ENCODE peak calls at places on chromosomes 12 and 14, in nine cellular contexts. L is transverse colon; P is mammary epithelial cell; K is adrenal gland; J is adipocyte; F is small intestine; Z is HCT116; N is naive thymus-derived CD4-positive, alpha-beta T cell; Q is effector memory CD4-positive, alpha-beta T cell. E is an unnamed sample. For H3K4me1, the result is how much of the 10 kb centered on the place peaks cover.

GRCh38 chr12:30878034-30878433 is 48.5 kb upstream of the TSPAN11 start:
- DNase-seq in L (no peak), P (no peak), K (no peak), J (no peak), F (no peak), Z (no peak), N (no peak), Q (no peak), E (no peak)

GRCh38 chr12:38905480-38906351 is at the start of gene CPNE8:
- DNase-seq in L (peak), P (peak), K (peak), J (no peak), F (no peak), Z (peak), N (peak), Q (peak), E (peak)

GRCh38 chr14:30227871-30228270 is 300.2 kb upstream of the PRKD1 start:
- DNase-seq in L (no peak), P (peak), K (peak), J (peak), F (peak), Z (no peak), N (no peak), Q (no peak), E (no peak)

GRCh38 chr12:106078358-106079025 is 60.3 kb downstream of the NUAK1 start:
- DNase-seq in L (peak), P (peak), K (peak), J (peak), F (no peak), Z (no peak), N (no peak), Q (no peak), E (peak)

GRCh38 chr14:76810953-76811400 is 1.7 kb downstream of the ANGEL1 start:
- DNase-seq in L (peak), P (peak), K (peak), J (peak), F (peak), Z (peak), N (peak), Q (no peak), E (no peak)

GRCh38 chr12:27463826-27464554 is 17.5 kb downstream of the SMCO2 start:
- DNase-seq in L (no peak), P (no peak), K (peak), J (peak), F (no peak), Z (no peak), N (no peak), Q (no peak), E (peak)

GRCh38 chr14:79587194-79587593 is 624.1 kb downstream of the DIO2 start:
- DNase-seq in L (no peak), P (no peak), K (no peak), J (no peak), F (no peak), Z (no peak), N (no peak), Q (no peak), E (no peak)

GRCh38 chr14:37668646-37669045 is 73.2 kb downstream of the TTC6 start:
- DNase-seq in L (no peak), P (peak), K (no peak), J (peak), F (no peak), Z (no peak), N (no peak), Q (no peak), E (no peak)

GRCh38 chr14:96638041-96638855 is 136.1 kb downstream of the PAPOLA start:
- DNase-seq in L (no peak), P (no peak), K (no peak), J (no peak), F (no peak), Z (no peak), N (no peak), Q (no peak), E (no peak)

GRCh38 chr12:47967461-47968430 is 4.3 kb downstream of the TMEM106C start:
- DNase-seq in L (no peak), P (no peak), K (no peak), J (peak), F (no peak), Z (no peak), N (no peak), Q (no peak), E (no peak)

GRCh38 chr14:87805315-87805723 is 187.7 kb downstream of the GALC start:
- DNase-seq in L (no peak), P (peak), K (peak), J (no peak), F (peak), Z (no peak), N (peak), Q (peak), E (peak)

GRCh38 chr12:26854028-26854387 is 21.0 kb upstream of the ITPR2 start:
- DNase-seq in L (no peak), P (no peak), K (no peak), J (no peak), F (no peak), Z (no peak), N (no peak), Q (no peak), E (no peak)

GRCh38 chr12:132557969-132558856 is 52.2 kb downstream of the LRCOL1 start:
- DNase-seq in L (no peak), P (no peak), K (no peak), J (no peak), F (no peak), Z (no peak), N (no peak), Q (no peak), E (no peak)

GRCh38 chr14:104717646-104718045 is 6.4 kb upstream of the ADSS1 start:
- DNase-seq in L (no peak), P (no peak), K (no peak), J (no peak), F (no peak), Z (no peak), N (no peak), Q (no peak), E (no peak)

GRCh38 chr12:1801285-1801975 is 18.9 kb upstream of the LRTM2 start:
- DNase-seq in L (peak), P (no peak), K (peak), J (no peak), F (no peak), Z (no peak), N (no peak), Q (no peak), E (no peak)

GRCh38 chr12:100716949-100717732 is 77.4 kb upstream of the ANO4 start:
- DNase-seq in L (no peak), P (no peak), K (no peak), J (peak), F (no peak), Z (no peak), N (no peak), Q (no peak), E (no peak)

GRCh38 chr12:41189395-41190251 is 1.5 kb downstream of the PDZRN4 start:
- DNase-seq in L (peak), P (peak), K (no peak), J (peak), F (no peak), Z (no peak), N (no peak), Q (no peak), E (no peak)

GRCh38 chr12:34346372-34347034 is 324.2 kb downstream of the ALG10 start:
- DNase-seq in L (no peak), P (no peak), K (no peak), J (no peak), F (no peak), Z (no peak), N (no peak), Q (no peak), E (no peak)

GRCh38 chr12:31300783-31301182 is 25.2 kb downstream of the SINHCAF start:
- DNase-seq in L (no peak), P (no peak), K (no peak), J (no peak), F (no peak), Z (no peak), N (no peak), Q (no peak), E (no peak)

GRCh38 chr14:97699026-97699425 is 901.8 kb downstream of the VRK1 start:
- DNase-seq in L (no peak), P (no peak), K (no peak), J (no peak), F (no peak), Z (no peak), N (no peak), Q (no peak), E (no peak)

GRCh38 chr12:4119157-4119761 is 154.3 kb upstream of the CCND2 start:
- DNase-seq in L (peak), P (no peak), K (no peak), J (no peak), F (peak), Z (no peak), N (no peak), Q (no peak), E (no peak)

GRCh38 chr12:119444462-119445044 is 110.0 kb downstream of the CCDC60 start:
- DNase-seq in L (peak), P (peak), K (peak), J (peak), F (peak), Z (peak), N (peak), Q (peak), E (no peak)

GRCh38 chr12:121212875-121213274 is 2.9 kb downstream of the P2RX4 start:
- DNase-seq in L (no peak), P (no peak), K (no peak), J (no peak), F (no peak), Z (no peak), N (no peak), Q (no peak), E (no peak)

GRCh38 chr14:44847910-44848309 is 113.8 kb downstream of the KLHL28 start:
- DNase-seq in L (no peak), P (peak), K (no peak), J (no peak), F (no peak), Z (no peak), N (no peak), Q (no peak), E (no peak)

GRCh38 chr14:31027847-31028246 is 1.7 kb upstream of the STRN3 start:
- DNase-seq in L (no peak), P (no peak), K (no peak), J (no peak), F (peak), Z (no peak), N (no peak), Q (no peak), E (no peak)

GRCh38 chr12:2805146-2805525 is 7.3 kb upstream of the ITFG2 start:
- DNase-seq in L (no peak), P (no peak), K (no peak), J (peak), F (no peak), Z (no peak), N (no peak), Q (no peak), E (no peak)

GRCh38 chr14:97283450-97284230 is 486.5 kb downstream of the VRK1 start:
- DNase-seq in L (no peak), P (no peak), K (no peak), J (no peak), F (no peak), Z (no peak), N (no peak), Q (no peak), E (no peak)

GRCh38 chr14:105852378-105853088 is 326.1 kb downstream of the TMEM121 start:
- DNase-seq in L (peak), P (no peak), K (no peak), J (no peak), F (no peak), Z (no peak), N (no peak), Q (no peak), E (no peak)

GRCh38 chr12:58171914-58172313 is 230.5 kb downstream of the ATP23 start:
- DNase-seq in L (peak), P (no peak), K (peak), J (peak), F (peak), Z (no peak), N (no peak), Q (no peak), E (no peak)

GRCh38 chr14:26775765-26776577 is 178.1 kb upstream of the NOVA1 start:
- DNase-seq in L (no peak), P (no peak), K (no peak), J (peak), F (no peak), Z (no peak), N (no peak), Q (no peak), E (no peak)

GRCh38 chr14:60563113-60563512 is 54.2 kb downstream of the SIX6 start:
- DNase-seq in L (no peak), P (no peak), K (no peak), J (peak), F (no peak), Z (no peak), N (no peak), Q (no peak), E (no peak)

GRCh38 chr12:401235-402126 is at the start of gene CCDC77:
- DNase-seq in L (peak), P (peak), K (peak), J (peak), F (peak), Z (peak), N (peak), Q (peak), E (peak)

GRCh38 chr12:91381309-91381804 is 198.7 kb upstream of the DCN start:
- DNase-seq in L (no peak), P (peak), K (peak), J (peak), F (peak), Z (no peak), N (peak), Q (no peak), E (peak)

GRCh38 chr12:128245106-128245505 is 21.9 kb upstream of the TMEM132C start:
- DNase-seq in L (no peak), P (no peak), K (no peak), J (no peak), F (no peak), Z (no peak), N (no peak), Q (no peak), E (no peak)

GRCh38 chr12:69879007-69879960 is 54.3 kb downstream of the MYRFL start:
- DNase-seq in L (peak), P (peak), K (peak), J (peak), F (peak), Z (peak), N (peak), Q (peak), E (peak)

GRCh38 chr12:54525383-54525782 is 24.0 kb upstream of the PDE1B start:
- DNase-seq in L (no peak), P (no peak), K (no peak), J (no peak), F (no peak), Z (no peak), N (no peak), Q (no peak), E (no peak)

GRCh38 chr14:64196026-64196425 is 98.1 kb downstream of the ESR2 start:
- DNase-seq in L (no peak), P (no peak), K (no peak), J (no peak), F (no peak), Z (no peak), N (no peak), Q (no peak), E (no peak)

GRCh38 chr14:64194404-64194803 is 99.8 kb downstream of the ESR2 start:
- DNase-seq in L (no peak), P (no peak), K (no peak), J (no peak), F (no peak), Z (no peak), N (no peak), Q (no peak), E (no peak)

GRCh38 chr14:64196668-64197411 is 97.3 kb downstream of the ESR2 start:
- DNase-seq in L (no peak), P (no peak), K (peak), J (peak), F (no peak), Z (no peak), N (no peak), Q (no peak), E (peak)

GRCh38 chr14:64193821-64194220 is 100.3 kb downstream of the ESR2 start:
- DNase-seq in L (no peak), P (no peak), K (peak), J (no peak), F (no peak), Z (no peak), N (no peak), Q (no peak), E (no peak)

GRCh38 chr14:64195194-64195593 is 99.0 kb downstream of the ESR2 start:
- DNase-seq in L (no peak), P (no peak), K (no peak), J (no peak), F (no peak), Z (no peak), N (no peak), Q (no peak), E (no peak)
- H3K4me1 ChIP-seq in L (under half), P (under half), K (half or more), J (under half), F (under half), Z (under half), N (under half), Q (under half), E (under half)

DNA sequence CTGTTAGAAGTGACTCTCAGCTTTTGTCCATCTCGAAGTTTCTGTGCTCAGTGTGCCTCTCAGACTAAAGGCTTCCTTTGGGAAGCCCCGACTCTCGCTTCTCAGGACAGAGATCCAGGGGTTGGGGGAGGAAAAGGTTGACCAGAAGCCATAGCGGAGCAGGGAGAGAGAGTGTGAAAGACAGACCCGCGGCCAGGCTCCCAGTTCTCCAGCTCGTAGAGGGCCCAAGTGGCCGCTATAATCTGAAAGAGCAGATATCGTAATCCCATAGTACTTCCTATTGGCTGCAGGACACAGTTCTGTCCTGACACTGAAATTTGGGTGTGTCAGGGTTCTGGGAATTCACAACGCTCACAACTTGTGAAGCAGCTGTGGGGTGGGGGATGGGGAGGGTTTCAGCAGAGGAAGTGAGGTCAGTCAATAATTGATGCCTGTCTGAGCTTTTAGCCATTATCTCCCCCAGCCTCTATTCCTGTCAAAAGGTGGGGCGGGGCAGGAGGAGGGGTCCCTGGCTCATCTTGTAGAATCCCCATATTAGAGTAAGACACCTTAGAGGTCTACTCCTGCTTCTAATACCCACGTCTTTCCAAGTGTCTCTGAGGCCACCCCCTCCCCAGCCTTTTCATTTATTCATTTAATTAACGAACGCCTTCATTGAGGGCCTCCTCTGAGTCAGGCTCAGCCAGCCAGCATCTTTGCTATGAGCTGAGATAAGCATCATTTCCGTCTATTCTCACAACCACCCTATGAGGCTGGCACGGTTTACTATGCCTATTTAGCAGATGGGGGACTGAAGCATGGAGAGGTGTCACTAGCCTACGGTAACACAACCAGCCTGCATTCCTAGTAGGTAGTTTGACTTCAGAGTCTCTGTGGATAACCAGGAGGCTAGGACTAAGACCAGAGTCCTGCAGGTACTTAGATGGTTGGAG is 1.5 kb upstream of the ACVRL1 start:
- DNase-seq in L (peak), P (no peak), K (peak), J (no peak), F (peak), Z (no peak), N (no peak), Q (no peak), E (peak)
- H3K4me1 ChIP-seq in L (under half), P (under half), K (under half), J (half or more), F (under half), Z (under half), N (under half), Q (under half), E (half or more)

GRCh38 chr12:93740721-93741120 is 63.5 kb downstream of the CRADD start:
- DNase-seq in L (no peak), P (no peak), K (no peak), J (no peak), F (peak), Z (no peak), N (no peak), Q (no peak), E (no peak)

GRCh38 chr12:93743229-93743998 is 66.2 kb downstream of the CRADD start:
- DNase-seq in L (no peak), P (no peak), K (no peak), J (no peak), F (no peak), Z (no peak), N (no peak), Q (no peak), E (no peak)

GRCh38 chr12:93741741-93742085 is 64.5 kb downstream of the CRADD start:
- DNase-seq in L (no peak), P (peak), K (no peak), J (peak), F (peak), Z (no peak), N (no peak), Q (no peak), E (peak)

GRCh38 chr12:93743999-93744689 is 67.0 kb downstream of the CRADD start:
- DNase-seq in L (no peak), P (peak), K (no peak), J (no peak), F (no peak), Z (no peak), N (no peak), Q (no peak), E (no peak)

GRCh38 chr12:93742086-93742934 is 65.1 kb downstream of the CRADD start:
- DNase-seq in L (peak), P (peak), K (peak), J (peak), F (peak), Z (peak), N (peak), Q (peak), E (peak)
- H3K4me1 ChIP-seq in L (under half), P (under half), K (under half), J (under half), F (under half), Z (under half), N (under half), Q (under half), E (under half)

GRCh38 chr14:103630364-103631108 is 1.5 kb downstream of the KLC1 start:
- DNase-seq in L (no peak), P (peak), K (no peak), J (peak), F (no peak), Z (no peak), N (no peak), Q (no peak), E (no peak)

GRCh38 chr14:103633391-103633790 is 4.4 kb downstream of the KLC1 start:
- DNase-seq in L (no peak), P (no peak), K (no peak), J (no peak), F (no peak), Z (no peak), N (no peak), Q (no peak), E (no peak)

GRCh38 chr14:103638594-103638993 is 9.6 kb downstream of the KLC1 start:
- DNase-seq in L (no peak), P (no peak), K (no peak), J (no peak), F (no peak), Z (no peak), N (no peak), Q (no peak), E (no peak)

GRCh38 chr14:103629503-103630121 is 601 bp downstream of the KLC1 start:
- DNase-seq in L (peak), P (peak), K (peak), J (peak), F (peak), Z (no peak), N (no peak), Q (peak), E (peak)

DNA sequence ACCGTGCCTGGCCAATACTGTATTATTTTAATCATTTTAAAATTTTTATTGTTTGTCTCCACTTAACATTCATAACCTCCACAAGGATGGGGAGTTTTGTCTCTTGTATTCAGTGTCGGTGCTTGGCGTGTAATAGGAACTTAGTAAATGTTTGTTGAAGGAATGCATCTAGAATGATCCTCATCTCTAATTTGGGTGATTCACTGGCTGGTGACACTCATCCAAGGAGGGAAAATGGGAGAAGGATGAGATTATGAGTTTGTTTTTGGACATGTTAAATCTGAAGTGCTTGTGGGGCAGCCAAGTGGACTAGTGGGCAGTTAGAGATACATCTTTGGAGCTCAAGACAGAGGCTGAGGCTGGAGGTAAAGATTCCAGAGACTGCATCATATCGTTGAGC is 5.1 kb downstream of the KLC1 start:
- DNase-seq in L (no peak), P (no peak), K (no peak), J (no peak), F (no peak), Z (no peak), N (no peak), Q (no peak), E (no peak)
- H3K4me1 ChIP-seq in L (under half), P (under half), K (under half), J (under half), F (under half), Z (under half), N (under half), Q (under half), E (under half)

DNA sequence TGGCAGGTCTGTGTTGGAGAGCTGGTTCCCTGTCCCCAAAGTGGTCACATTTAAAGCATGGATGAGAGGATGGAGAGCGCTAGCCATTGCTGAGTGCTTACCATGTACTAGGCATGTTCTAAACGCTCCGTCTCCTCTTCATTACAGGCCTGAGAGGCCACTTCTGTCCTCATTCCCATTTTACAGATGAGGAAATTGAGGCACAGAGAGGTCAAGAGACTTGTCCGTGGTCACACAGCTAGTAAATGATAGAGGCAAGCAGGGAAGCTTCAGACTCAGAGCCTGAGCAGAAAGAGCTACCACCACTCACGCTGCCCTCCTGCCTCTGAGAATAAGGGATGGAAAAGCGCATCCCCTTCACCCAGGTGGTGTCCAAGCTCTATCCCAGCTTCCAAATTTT is 64.3 kb downstream of the SLC25A47 start:
- DNase-seq in L (no peak), P (no peak), K (no peak), J (no peak), F (no peak), Z (no peak), N (no peak), Q (no peak), E (no peak)
- H3K4me1 ChIP-seq in L (under half), P (under half), K (half or more), J (under half), F (under half), Z (under half), N (under half), Q (under half), E (under half)

E was measured in heart left ventricle.